ENCODE peak calls at places on chromosomes 13 and 19, in eight cellular contexts. B is SHP77; A is NCI-H748 treated with DMSO at 0.1 percent for 48 hours; Z is sciatic nerve; N is right lobe of liver; W is fibroblast of lung; T is effector CD4-positive, alpha-beta T cell; R is left ventricle myocardium superior. F is an unnamed sample.
A peak's percentile ranks its signal among the peaks of the same experiment; 100 is the strongest.

GRCh38 chr19:46909356-46909755 is 48.6 kb downstream of the ARHGAP35 start:
- DNase-seq in T (no peak), Z (no peak), A (no peak), R (no peak), B (no peak), N (no peak), W (no peak), F (no peak)

GRCh38 chr19:6740589-6741348 is 1.3 kb downstream of the TRIP10 start:
- DNase-seq in A (no peak), B (no peak), Z (peak; percentile 82), W (peak; percentile 18), N (peak; percentile 66), R (peak; percentile 78), T (peak; percentile 11), F (peak; percentile 13)

GRCh38 chr13:99406799-99407201 is 94.5 kb upstream of the TM9SF2 start:
- DNase-seq in R (no peak), A (no peak), W (peak; percentile 11), B (no peak), Z (no peak), N (no peak), T (no peak), F (no peak)

GRCh38 chr13:109146393-109146792 is 517.0 kb downstream of the MYO16 start:
- DNase-seq in Z (no peak), B (no peak), W (no peak), T (no peak), A (no peak), R (no peak), N (no peak), F (no peak)

GRCh38 chr19:19956431-19957075 is 55.8 kb downstream of the ZNF93 start:
- DNase-seq in Z (no peak), T (no peak), N (no peak), R (no peak), A (no peak), W (no peak), B (no peak), F (no peak)

GRCh38 chr13:111359237-111359915 is 38.9 kb downstream of the TEX29 start:
- DNase-seq in A (no peak), N (no peak), Z (no peak), T (no peak), W (peak; percentile 11), R (no peak), B (no peak), F (no peak)

GRCh38 chr19:18889949-18890745 is 5.8 kb downstream of the CERS1 start:
- DNase-seq in R (no peak), Z (no peak), W (no peak), N (no peak), T (no peak), B (no peak), A (no peak), F (no peak)

GRCh38 chr13:32224916-32225315 is 90.2 kb downstream of the ZAR1L start:
- DNase-seq in W (peak; percentile 33), N (no peak), R (no peak), T (no peak), A (no peak), B (no peak), Z (no peak), F (no peak)

F was measured in DMS153.